ENCODE peak calls at places on chromosome 9, in six cellular contexts. J, K, U, V, M and B are unnamed samples.

GRCh38 chr9:137067860-137068538 is 2.4 kb downstream of the SAPCD2 start:
- DNase-seq in M (peak), U (peak), V (peak), J (no peak), K (no peak), B (peak)

GRCh38 chr9:126532489-126532888 is 81.2 kb upstream of the LMX1B start:
- DNase-seq in M (peak), K (no peak), U (no peak), V (no peak), J (no peak), B (no peak)

GRCh38 chr9:114552716-114553115 is 34.9 kb upstream of the ATP6V1G1 start:
- DNase-seq in K (no peak), M (no peak), J (no peak), U (no peak), V (no peak), B (no peak)

GRCh38 chr9:128053560-128053959 is 13.6 kb downstream of the NAIF1 start:
- DNase-seq in M (no peak), V (no peak), J (no peak), U (no peak), K (no peak), B (no peak)

GRCh38 chr9:20219437-20219836 is 402.9 kb downstream of the MLLT3 start:
- DNase-seq in K (no peak), M (no peak), J (no peak), U (no peak), V (no peak), B (no peak)

GRCh38 chr9:749712-750111 is 91.8 kb upstream of the DMRT1 start:
- DNase-seq in J (no peak), M (no peak), U (no peak), V (no peak), K (no peak), B (no peak)

GRCh38 chr9:102796244-102796643 is 198.9 kb upstream of the CYLC2 start:
- DNase-seq in J (no peak), U (no peak), V (no peak), M (no peak), K (no peak), B (no peak)

GRCh38 chr9:75369989-75370388 is 281.7 kb downstream of the OSTF1 start:
- DNase-seq in J (no peak), M (no peak), K (no peak), V (no peak), U (no peak), B (no peak)

GRCh38 chr9:131585375-131585774 is 40.1 kb downstream of the PRRT1B start:
- DNase-seq in V (no peak), J (no peak), K (no peak), U (no peak), M (no peak), B (no peak)

GRCh38 chr9:136805207-136805740 is 2.5 kb upstream of the RABL6 start:
- DNase-seq in K (no peak), U (no peak), V (no peak), M (no peak), J (no peak), B (no peak)

GRCh38 chr9:130327781-130328348 is 62.3 kb downstream of the HMCN2 start:
- DNase-seq in K (no peak), J (no peak), M (peak), U (no peak), V (no peak), B (no peak)

GRCh38 chr9:15086096-15087030 is 176.1 kb upstream of the FREM1 start:
- DNase-seq in K (no peak), U (no peak), J (no peak), V (no peak), M (no peak), B (no peak)

GRCh38 chr9:69771775-69772418 is 12.1 kb upstream of the PTAR1 start:
- DNase-seq in J (no peak), V (no peak), K (no peak), U (no peak), M (no peak), B (no peak)

GRCh38 chr9:93119953-93120845 is 13.9 kb downstream of the NINJ1 start:
- DNase-seq in M (peak), V (peak), K (no peak), U (peak), J (no peak), B (peak)

GRCh38 chr9:89178162-89179120 is at the start of gene SHC3:
- DNase-seq in M (peak), V (no peak), U (no peak), J (no peak), K (no peak), B (no peak)

GRCh38 chr9:121567142-121568100 is 67.8 kb upstream of the GGTA1 start:
- DNase-seq in U (no peak), J (no peak), M (peak), V (no peak), K (no peak), B (no peak)

GRCh38 chr9:36665921-36666429 is 93.3 kb downstream of the MELK start:
- DNase-seq in K (no peak), U (no peak), J (peak), M (no peak), V (no peak), B (no peak)

GRCh38 chr9:36401179-36401740 is 1.2 kb upstream of the RNF38 start:
- DNase-seq in M (peak), V (peak), K (peak), J (peak), U (peak), B (peak)

GRCh38 chr9:114524401-114524800 is 19.1 kb upstream of the WHRN start:
- DNase-seq in V (no peak), U (no peak), K (no peak), M (no peak), J (no peak), B (no peak)

GRCh38 chr9:4830699-4831098 is 38.0 kb downstream of the RCL1 start:
- DNase-seq in U (no peak), K (no peak), M (no peak), J (no peak), V (no peak), B (no peak)

GRCh38 chr9:70031141-70031545 is 12.5 kb upstream of the MAMDC2 start:
- DNase-seq in U (no peak), J (no peak), K (no peak), M (no peak), V (no peak), B (no peak)

GRCh38 chr9:89993678-89994630 is 389.1 kb downstream of the GADD45G start:
- DNase-seq in J (no peak), U (peak), K (no peak), M (no peak), V (peak), B (no peak)

GRCh38 chr9:76404401-76404800 is 10.2 kb upstream of the RFK start:
- DNase-seq in K (no peak), J (no peak), U (no peak), M (no peak), V (no peak), B (no peak)

GRCh38 chr9:37565661-37566618 is 10.2 kb downstream of the FBXO10 start:
- DNase-seq in M (no peak), U (no peak), V (no peak), J (peak), K (no peak), B (no peak)

GRCh38 chr9:14031761-14032279 is 282.1 kb downstream of the NFIB start:
- DNase-seq in U (no peak), K (no peak), J (no peak), M (no peak), V (no peak), B (no peak)

GRCh38 chr9:87556821-87557220 is 59.2 kb downstream of the DAPK1 start:
- DNase-seq in K (no peak), M (no peak), J (no peak), U (no peak), V (no peak), B (no peak)

GRCh38 chr9:77725051-77725702 is 77.1 kb upstream of the GNA14 start:
- DNase-seq in K (no peak), U (no peak), J (no peak), M (no peak), V (no peak), B (no peak)

GRCh38 chr9:135065804-135066203 is 21.7 kb upstream of the OLFM1 start:
- DNase-seq in V (no peak), K (no peak), M (no peak), J (no peak), U (no peak), B (no peak)
- TF ChIP-seq CHD2 in V (no peak), K (no peak), M (no peak), J (no peak), U (no peak), B (no peak)

DNA sequence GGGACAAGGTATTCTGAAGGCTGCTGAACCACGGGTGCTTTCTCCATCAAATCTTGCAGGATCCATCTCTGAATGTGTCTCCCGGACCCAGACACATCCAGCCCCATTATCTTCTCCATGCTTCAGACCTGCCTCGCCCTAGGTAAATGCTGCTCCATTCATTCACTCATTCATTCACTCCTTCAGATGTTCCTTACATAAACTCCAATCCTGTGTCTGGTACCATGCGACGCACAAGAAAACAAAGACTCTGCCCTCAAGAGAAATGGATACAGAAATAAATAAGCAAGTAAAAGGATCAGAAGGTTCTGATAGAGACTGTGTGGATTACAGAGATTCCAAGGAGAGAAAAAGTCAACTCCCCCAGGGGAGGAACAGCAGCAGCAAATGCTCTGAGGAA is 7.9 kb upstream of the PSMB7 start:
- DNase-seq in M (no peak), J (no peak), U (no peak), V (no peak), K (no peak), B (no peak)
- TF ChIP-seq CHD2 in M (no peak), J (no peak), U (no peak), V (no peak), K (no peak), B (no peak)

GRCh38 chr9:97808972-97809371 is 44.1 kb upstream of the FOXE1 start:
- DNase-seq in J (no peak), U (no peak), M (no peak), V (no peak), K (no peak), B (no peak)
- TF ChIP-seq CHD2 in J (no peak), U (no peak), M (no peak), V (no peak), K (no peak), B (no peak)

GRCh38 chr9:83154821-83155220 is 91.9 kb upstream of the RASEF start:
- DNase-seq in J (no peak), V (no peak), U (no peak), K (no peak), M (no peak), B (no peak)

GRCh38 chr9:83154087-83154736 is 91.3 kb upstream of the RASEF start:
- DNase-seq in J (peak), K (no peak), U (no peak), V (no peak), M (no peak), B (no peak)

GRCh38 chr9:83155733-83156132 is 92.8 kb upstream of the RASEF start:
- DNase-seq in U (no peak), V (no peak), M (no peak), J (no peak), K (no peak), B (no peak)

GRCh38 chr9:83153030-83153429 is 90.1 kb upstream of the RASEF start:
- DNase-seq in U (no peak), V (no peak), K (no peak), J (no peak), M (no peak), B (no peak)

GRCh38 chr9:83151627-83152137 is 88.7 kb upstream of the RASEF start:
- DNase-seq in J (no peak), M (no peak), K (no peak), U (no peak), V (no peak), B (no peak)
- TF ChIP-seq CHD2 in J (no peak), M (no peak), K (no peak), U (no peak), V (no peak), B (no peak)

GRCh38 chr9:111969061-111969460 is 72.4 kb downstream of the UGCG start:
- DNase-seq in V (no peak), K (no peak), U (no peak), J (peak), M (no peak), B (no peak)

GRCh38 chr9:111967621-111968020 is 71.0 kb downstream of the UGCG start:
- DNase-seq in K (no peak), J (no peak), V (no peak), U (no peak), M (no peak), B (no peak)

GRCh38 chr9:111966324-111966723 is 69.7 kb downstream of the UGCG start:
- DNase-seq in V (no peak), J (no peak), K (no peak), M (no peak), U (no peak), B (peak)

GRCh38 chr9:111965566-111966019 is 69.0 kb downstream of the UGCG start:
- DNase-seq in K (no peak), J (peak), V (peak), M (no peak), U (peak), B (no peak)

GRCh38 chr9:111966851-111967250 is 70.2 kb downstream of the UGCG start:
- DNase-seq in V (no peak), M (no peak), U (no peak), K (no peak), J (no peak), B (no peak)
- TF ChIP-seq CHD2 in V (no peak), M (no peak), U (no peak), K (no peak), J (no peak), B (no peak)

DNA sequence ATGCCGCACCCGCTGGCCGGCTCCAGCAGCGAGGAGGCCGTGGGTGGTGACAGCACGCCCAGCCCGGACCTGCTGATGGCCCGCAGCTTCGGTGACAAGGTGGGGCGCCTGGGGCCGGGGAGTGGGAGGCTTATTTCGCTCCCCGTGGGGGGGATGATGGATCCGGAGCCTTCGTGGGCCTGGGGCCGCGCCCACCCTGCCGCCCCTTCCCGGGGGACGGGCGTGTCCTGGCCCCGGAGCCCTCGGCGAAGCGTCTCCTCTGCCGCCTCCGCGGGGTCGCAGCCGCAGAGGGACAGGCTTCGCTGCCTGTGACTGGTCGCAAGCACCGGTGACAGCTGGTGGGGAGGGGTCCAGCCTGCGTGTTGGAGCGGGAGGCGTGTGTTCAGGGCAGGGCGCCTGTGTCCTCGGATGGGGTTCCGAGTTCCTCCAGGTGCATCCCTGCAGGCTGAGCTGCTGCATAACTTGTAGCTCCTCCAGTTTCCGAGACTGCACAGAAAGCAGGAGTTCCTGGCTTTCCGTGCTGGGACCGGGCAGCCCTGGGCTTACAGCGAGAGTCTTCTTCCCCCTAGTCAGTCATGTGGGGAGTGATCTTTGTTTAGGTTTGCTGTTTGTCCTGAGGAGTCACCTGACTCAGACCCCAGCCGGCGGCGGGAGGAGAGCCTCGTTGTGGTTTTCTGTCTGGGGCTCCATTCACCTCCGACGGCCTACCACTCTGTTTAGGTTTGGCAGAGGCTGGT is 667 bp downstream of the SNX30 start:
- DNase-seq in J (no peak), V (peak), M (peak), K (peak), U (peak), B (peak)
- TF ChIP-seq CHD2 in J (no peak), V (no peak), M (no peak), K (no peak), U (no peak), B (no peak)

GRCh38 chr9:129197978-129198736 is 20.1 kb upstream of the IER5L start:
- DNase-seq in U (no peak), M (no peak), K (no peak), J (no peak), V (no peak), B (no peak)
- TF ChIP-seq CHD2 in U (no peak), M (no peak), K (no peak), J (no peak), V (no peak), B (no peak)

GRCh38 chr9:72210522-72210921 is 61.3 kb downstream of the GDA start:
- DNase-seq in K (no peak), U (no peak), J (no peak), V (no peak), M (no peak), B (no peak)

GRCh38 chr9:72203205-72203803 is 54.1 kb downstream of the GDA start:
- DNase-seq in K (no peak), U (peak), M (peak), V (peak), J (no peak), B (peak)

GRCh38 chr9:72204062-72204461 is 54.8 kb downstream of the GDA start:
- DNase-seq in M (no peak), J (no peak), V (no peak), U (no peak), K (no peak), B (no peak)

GRCh38 chr9:72207278-72207677 is 58.0 kb downstream of the GDA start:
- DNase-seq in M (no peak), U (no peak), K (no peak), J (no peak), V (peak), B (no peak)

DNA sequence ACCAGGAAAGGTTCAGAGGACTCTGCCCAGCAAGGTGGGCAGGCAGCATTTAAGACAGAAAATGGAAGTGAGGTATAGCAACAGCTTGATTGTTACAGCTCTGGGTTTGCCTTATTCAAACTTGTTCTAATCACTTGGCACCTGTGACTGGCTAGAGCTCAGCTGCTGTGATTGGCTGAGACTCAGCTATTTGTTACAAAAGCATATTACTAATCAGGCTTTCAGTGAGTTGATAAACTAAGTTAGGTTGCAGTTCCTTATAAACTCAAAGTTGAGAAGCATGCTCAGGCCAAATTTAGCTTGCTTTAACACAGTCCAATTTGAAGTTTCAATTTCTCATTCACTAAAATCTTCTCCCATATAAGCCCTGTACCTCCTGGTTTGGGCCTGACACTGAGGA is 56.3 kb downstream of the GDA start:
- DNase-seq in U (no peak), V (no peak), K (no peak), J (peak), M (no peak), B (no peak)
- TF ChIP-seq CHD2 in U (no peak), V (no peak), K (no peak), J (no peak), M (no peak), B (no peak)

DNA sequence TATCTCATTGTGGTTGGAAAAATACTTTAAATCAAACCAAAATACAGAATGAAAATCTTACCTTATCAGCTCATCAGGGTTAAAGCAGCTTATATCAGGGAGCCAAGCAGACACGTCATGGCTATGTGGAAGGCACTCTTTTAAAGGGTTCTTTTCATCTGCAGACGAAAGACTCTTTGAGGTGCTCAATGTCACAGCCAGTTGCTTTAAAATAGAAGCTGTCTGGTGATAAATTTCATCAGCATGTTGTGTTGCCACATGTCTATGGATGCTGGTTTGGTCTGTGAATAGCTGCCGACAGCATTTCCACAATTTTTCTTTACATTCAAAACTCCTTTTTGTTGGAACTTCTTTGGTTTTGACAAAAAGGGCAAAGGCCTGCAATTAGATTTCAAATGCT is 7.5 kb downstream of the TSTD2 start:
- DNase-seq in V (no peak), U (no peak), M (no peak), K (no peak), J (no peak), B (no peak)
- TF ChIP-seq CHD2 in V (no peak), U (no peak), M (no peak), K (no peak), J (no peak), B (no peak)

DNA sequence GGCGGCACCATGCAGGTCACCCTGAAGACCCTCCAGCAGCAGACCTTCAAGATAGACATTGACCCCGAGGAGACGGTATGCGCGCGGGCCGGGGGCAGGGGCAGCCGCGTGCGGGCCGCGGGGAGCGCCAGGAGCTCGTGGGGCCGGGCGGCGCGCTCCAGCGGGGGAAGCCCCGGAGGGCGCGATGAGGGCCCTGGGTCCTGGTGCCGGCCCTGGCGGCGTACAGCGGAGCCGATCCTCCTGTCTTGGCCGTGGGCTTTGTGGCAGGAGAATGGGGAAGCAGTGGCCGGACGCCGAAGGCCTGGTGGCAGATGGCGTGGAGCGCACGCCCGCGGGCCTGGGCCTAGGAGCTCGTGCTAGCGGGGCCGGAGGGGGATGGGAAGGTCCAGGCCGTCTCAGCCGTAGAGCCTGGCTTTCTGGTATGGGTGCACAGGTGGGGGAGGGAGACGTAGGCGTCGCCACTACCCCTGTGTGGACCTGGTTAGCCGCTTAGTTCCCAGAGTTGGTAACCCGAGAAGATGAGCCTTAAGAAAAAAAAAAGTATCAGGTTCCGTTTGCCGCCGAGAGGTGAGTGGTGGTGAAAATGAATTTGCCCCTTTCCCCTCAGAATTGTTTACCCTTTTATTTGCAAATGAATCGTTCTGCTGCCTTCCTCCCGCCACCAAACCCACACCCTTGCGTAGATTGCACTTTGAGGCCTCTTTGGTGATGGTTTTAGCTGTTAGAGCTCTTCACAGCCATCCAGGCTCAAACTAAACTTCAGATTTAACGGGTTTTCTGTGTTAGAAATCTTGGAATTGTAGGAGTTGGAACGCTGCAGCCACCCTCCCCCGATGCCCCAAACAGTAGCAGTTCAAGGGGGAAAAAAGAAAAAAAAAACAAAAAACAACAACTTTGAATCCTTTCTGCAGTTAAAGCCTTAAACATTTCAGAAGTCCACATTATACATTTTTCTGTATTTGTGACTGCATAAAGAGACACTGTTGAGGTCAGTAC is 840 bp downstream of the RAD23B start:
- DNase-seq in V (peak), K (peak), J (peak), M (no peak), U (peak), B (peak)
- TF ChIP-seq CHD2 in V (peak), K (peak), J (peak), M (peak), U (peak), B (peak)